ENCODE peak calls at places on chromosomes 13 and 19, in four cellular contexts. P, R, H and V are unnamed samples.

GRCh38 chr13:94419304-94419943 is 60.1 kb downstream of the DCT start:
- DNase-seq in P (no peak), H (no peak), R (no peak), V (no peak)

GRCh38 chr13:79354285-79354684 is 51.8 kb downstream of the RBM26 start:
- DNase-seq in P (no peak), R (no peak), H (no peak), V (no peak)

GRCh38 chr13:44815507-44816074 is 173.7 kb downstream of the NUFIP1 start:
- DNase-seq in R (peak; percentile 72), P (no peak), H (peak; percentile 22), V (peak; percentile 69)

GRCh38 chr19:30564551-30565011 is 192.4 kb downstream of the ZNF536 start:
- DNase-seq in H (no peak), R (no peak), P (peak; percentile 43), V (no peak)

GRCh38 chr19:14474827-14475226 is 327 bp downstream of the PTGER1 start:
- DNase-seq in P (no peak), R (no peak), H (no peak), V (no peak)

GRCh38 chr13:97726664-97727235 is 226.7 kb upstream of the IPO5 start:
- DNase-seq in H (peak; percentile 52), P (no peak), R (peak; percentile 45), V (no peak)

GRCh38 chr13:25231537-25231936 is 55.8 kb downstream of the MTMR6 start:
- DNase-seq in H (no peak), R (no peak), P (no peak), V (no peak)

GRCh38 chr13:51613535-51613934 is 29.3 kb downstream of the WDFY2 start:
- DNase-seq in R (no peak), P (no peak), H (no peak), V (no peak)

GRCh38 chr13:106987435-106987800 is 419.5 kb upstream of the ARGLU1 start:
- DNase-seq in P (peak; percentile 81), R (no peak), H (no peak), V (no peak)

GRCh38 chr19:15934332-15935078 is at the start of gene CYP4F11:
- DNase-seq in H (peak; percentile 23), P (peak; percentile 71), R (no peak), V (peak; percentile 90)

GRCh38 chr19:50633359-50633758 is 6.3 kb downstream of the SYT3 start:
- DNase-seq in R (no peak), P (no peak), H (no peak), V (no peak)

DNA sequence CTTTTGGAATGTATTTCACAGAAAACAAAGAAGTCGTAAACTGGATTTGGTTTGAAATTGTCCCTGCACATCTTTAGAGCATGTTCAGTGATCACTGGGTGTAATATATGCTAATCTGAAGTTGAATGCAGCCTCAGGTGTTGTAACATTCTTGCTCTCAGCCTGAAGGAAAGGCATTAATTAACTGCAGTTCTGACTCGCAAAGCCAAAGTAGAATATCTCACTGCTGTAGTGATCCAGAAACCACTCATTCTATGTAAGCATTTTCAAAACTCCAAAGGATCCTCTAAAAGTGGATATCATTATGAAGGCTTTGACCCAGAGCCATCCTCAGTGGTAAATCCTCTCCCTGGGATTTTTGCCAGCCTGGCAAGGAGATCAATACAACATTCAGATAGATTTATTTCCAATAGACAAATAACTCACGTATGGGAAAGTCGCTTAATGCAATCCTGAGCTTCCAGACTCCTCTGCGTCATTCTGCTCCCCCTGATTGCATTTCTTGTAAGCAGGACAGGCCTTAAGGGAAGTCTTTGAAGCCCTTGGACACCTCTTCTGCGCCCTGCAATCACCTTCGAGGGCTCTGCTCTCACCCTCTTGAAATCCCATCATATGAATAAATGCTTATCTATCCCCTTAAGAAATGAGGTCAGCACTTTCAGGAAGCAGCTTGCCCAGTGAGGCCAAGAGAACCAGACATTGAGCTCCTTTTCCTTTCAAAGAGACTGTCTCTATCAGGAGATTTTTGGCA is 301.7 kb upstream of the NBEA start:
- DNase-seq in R (peak; percentile 44), H (no peak), P (no peak), V (no peak)
- H3K27ac ChIP-seq in R (no peak overlapping the region), H (no peak overlapping the region), P (peak overlapping the region; percentile 8), V (no peak overlapping the region)

DNA sequence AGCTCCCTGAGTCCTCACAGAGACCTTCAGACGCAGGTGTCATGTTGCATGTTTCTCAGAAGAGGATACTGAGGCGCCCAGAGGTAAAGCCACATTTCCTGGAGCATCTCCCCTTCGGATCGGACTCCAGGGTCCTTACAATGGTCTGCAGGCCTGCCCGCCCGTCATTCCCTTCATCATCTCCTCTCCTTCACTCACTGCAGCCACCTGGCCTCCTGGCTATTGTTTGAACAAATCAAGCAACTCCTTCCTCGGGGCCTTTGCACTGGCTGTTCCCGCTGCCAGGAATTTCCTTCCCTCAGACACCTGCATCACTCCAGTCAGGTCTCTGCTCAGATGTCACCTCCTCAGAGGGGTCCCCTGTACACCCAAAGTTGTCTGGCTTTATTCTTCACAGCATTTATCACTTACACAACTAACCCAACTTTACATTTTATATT is 20.3 kb downstream of the CEACAM16 start:
- DNase-seq in P (no peak), R (no peak), H (no peak), V (no peak)
- H3K4me1 ChIP-seq in P (peaks cover 49% of the 10 kb centered on the region), R (no peaks in the 10 kb centered on the region), H (peaks cover 10% of the 10 kb centered on the region), V (peaks cover 53% of the 10 kb centered on the region)

GRCh38 chr13:48038763-48039162 is 1.2 kb downstream of the NUDT15 start:
- DNase-seq in R (no peak), P (no peak), H (no peak), V (no peak)
- H3K4me3 ChIP-seq in R (no peak overlapping the region), P (no peak overlapping the region), H (no peak overlapping the region), V (no peak overlapping the region)

DNA sequence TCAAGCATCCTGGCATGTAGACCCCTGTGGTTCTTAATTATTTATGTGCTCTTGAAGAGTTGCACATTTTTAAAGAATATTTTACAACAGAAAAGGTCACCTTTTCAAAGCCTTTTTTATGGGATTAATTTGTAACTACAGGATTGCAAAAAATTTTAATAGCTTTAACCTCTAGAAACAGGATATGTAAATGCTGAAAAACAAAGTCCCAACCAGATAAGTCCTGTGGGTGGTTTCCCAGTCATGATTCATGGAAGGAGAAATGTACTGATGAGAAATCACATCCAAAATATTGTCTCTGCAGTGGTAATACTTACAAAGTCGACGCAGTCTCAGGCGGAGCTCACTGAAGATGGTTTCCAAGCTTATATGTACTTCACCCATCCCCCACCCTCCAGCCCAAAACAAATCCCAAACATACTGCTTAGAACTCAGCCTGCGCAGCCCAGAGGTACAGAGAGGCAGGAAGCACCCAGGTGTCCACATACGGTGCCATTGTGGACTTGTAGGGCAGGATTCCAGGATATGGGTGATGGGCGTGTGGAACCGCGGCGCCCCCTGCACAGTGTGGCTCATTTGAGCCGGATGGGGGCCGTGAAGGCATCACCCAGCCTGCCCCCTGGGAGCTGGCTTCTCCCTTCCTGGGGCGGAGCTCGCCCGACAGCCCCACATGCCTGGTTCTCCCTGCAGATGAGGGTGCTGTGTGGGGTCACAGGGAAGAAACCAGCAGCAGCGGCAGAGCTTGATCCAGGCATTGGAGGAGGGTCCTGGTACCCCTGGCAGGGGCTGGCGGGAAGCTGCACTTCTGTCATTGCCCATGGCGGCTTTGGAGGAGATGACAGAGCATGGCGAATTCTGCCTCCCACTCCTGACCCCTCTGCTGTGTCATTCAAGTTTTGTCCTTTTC is 101.2 kb downstream of the ATP11A start:
- DNase-seq in P (peak; percentile 73), R (no peak), H (no peak), V (no peak)
- H3K27ac ChIP-seq in P (peak overlapping the region; percentile 68), R (no peak overlapping the region), H (no peak overlapping the region), V (no peak overlapping the region)

GRCh38 chr19:34998777-34999497 is 1.2 kb upstream of the GRAMD1A start:
- DNase-seq in P (no peak), R (no peak), H (no peak), V (peak; percentile 22)
- H3K4me1 ChIP-seq in P (peaks cover 78% of the 10 kb centered on the region), R (no peaks in the 10 kb centered on the region), H (peaks cover 32% of the 10 kb centered on the region), V (peaks cover 60% of the 10 kb centered on the region)

GRCh38 chr13:27006519-27007161 is 165.0 kb downstream of the USP12 start:
- DNase-seq in H (no peak), P (peak; percentile 88), R (peak; percentile 44), V (peak; percentile 59)

GRCh38 chr13:27004866-27005265 is 166.7 kb downstream of the USP12 start:
- DNase-seq in H (no peak), R (no peak), P (no peak), V (no peak)

GRCh38 chr13:27007166-27007565 is 164.4 kb downstream of the USP12 start:
- DNase-seq in H (no peak), P (no peak), R (no peak), V (no peak)

GRCh38 chr13:27005556-27005955 is 166.1 kb downstream of the USP12 start:
- DNase-seq in R (no peak), P (no peak), H (no peak), V (no peak)

DNA sequence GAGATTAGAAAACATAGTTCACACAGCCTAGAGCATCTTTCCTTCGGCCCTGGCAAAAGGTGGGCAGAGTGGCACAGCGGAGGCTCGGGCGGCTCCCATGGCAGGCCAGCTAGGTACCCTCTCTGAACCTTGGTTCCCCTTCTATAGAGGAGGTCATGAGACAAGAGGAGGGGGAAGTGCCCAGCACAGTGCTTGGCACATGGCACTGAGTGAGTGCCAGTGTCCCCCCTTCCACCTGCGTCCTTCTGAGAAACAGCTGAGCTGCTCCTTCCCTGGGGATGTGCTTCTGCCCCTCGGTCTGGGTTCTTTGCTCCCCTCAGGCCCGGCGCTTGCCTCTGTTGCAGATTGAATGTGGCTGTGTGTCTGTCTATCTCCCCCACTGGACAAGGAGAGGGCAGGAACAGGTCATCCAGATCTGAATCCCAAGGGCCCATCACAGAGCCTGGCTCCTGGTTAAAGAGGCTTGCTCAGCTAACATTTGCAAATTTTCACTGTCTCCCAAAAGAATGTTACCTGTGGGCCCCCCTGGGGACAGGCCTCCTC is 165.6 kb downstream of the USP12 start:
- DNase-seq in R (no peak), P (no peak), H (no peak), V (no peak)
- H3K4me3 ChIP-seq in R (no peak overlapping the region), P (no peak overlapping the region), H (no peak overlapping the region), V (no peak overlapping the region)

DNA sequence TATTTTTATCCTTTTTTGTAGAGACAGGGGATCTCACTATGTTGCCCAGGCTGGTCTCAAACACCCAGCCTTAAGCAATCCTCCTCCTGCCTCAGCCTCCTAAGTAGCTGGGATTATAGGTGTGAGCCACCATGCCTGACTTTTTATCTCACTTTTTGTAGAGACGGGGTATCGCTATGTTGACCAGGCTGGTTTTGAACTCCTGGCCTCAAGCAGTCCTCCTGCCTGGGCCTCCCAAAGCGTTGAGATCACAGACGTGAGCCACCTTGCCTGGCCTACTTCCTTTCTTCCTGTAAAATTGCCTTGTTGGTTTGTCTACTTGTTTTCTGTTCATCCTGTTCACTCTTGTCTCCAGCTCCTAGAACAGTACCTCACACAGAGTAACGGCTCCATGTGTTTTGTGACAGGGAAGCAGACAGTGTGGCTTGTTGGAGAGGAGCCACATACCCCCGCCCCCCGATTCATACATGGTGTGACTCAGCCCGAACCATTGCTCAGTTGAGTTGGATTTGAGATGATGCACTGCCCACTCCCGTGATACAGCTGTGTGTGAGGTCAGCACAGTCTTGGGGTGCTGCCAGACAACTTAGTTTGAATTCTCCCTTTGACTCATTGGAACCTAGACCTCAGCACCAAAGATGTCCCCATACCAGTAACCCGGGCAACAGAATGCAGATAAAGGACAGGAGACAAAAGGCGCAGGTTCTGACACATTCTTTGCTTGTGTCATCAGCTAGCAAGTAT is 34.2 kb downstream of the GPR42 start:
- DNase-seq in P (no peak), R (no peak), H (no peak), V (peak; percentile 40)
- H3K27ac ChIP-seq in P (no peak overlapping the region), R (no peak overlapping the region), H (no peak overlapping the region), V (no peak overlapping the region)